ENCODE peak calls at places on chromosomes 2 and 18, in eight cellular contexts. One of them, this sample, is unnamed.

GRCh38 chr2:163182764-163183354 is 344.3 kb upstream of the KCNH7 start:
- DNase-seq in IMR-90: peak
- DNase-seq in CD8-positive, alpha-beta memory T cell: no peak
- DNase-seq in spleen: no peak
- DNase-seq in adrenal gland: no peak
- DNase-seq in HCT116: no peak
- DNase-seq in keratinocyte: no peak
- DNase-seq in left ventricle myocardium inferior: no peak
- DNase-seq in this sample: peak

GRCh38 chr2:222736301-222736700 is 64.8 kb downstream of the MOGAT1 start:
- DNase-seq in spleen: no peak
- DNase-seq in left ventricle myocardium inferior: no peak
- DNase-seq in CD8-positive, alpha-beta memory T cell: no peak
- DNase-seq in adrenal gland: no peak
- DNase-seq in IMR-90: peak
- DNase-seq in HCT116: no peak
- DNase-seq in keratinocyte: no peak
- DNase-seq in this sample: no peak

GRCh38 chr2:96775160-96775559 is 14.5 kb downstream of the CNNM4 start:
- DNase-seq in HCT116: no peak
- DNase-seq in left ventricle myocardium inferior: no peak
- DNase-seq in adrenal gland: no peak
- DNase-seq in keratinocyte: no peak
- DNase-seq in IMR-90: peak
- DNase-seq in CD8-positive, alpha-beta memory T cell: no peak
- DNase-seq in spleen: no peak
- DNase-seq in this sample: no peak

GRCh38 chr2:129604560-129604959 is 374.9 kb upstream of the RAB6C start:
- DNase-seq in left ventricle myocardium inferior: no peak
- DNase-seq in keratinocyte: no peak
- DNase-seq in CD8-positive, alpha-beta memory T cell: no peak
- DNase-seq in adrenal gland: no peak
- DNase-seq in HCT116: no peak
- DNase-seq in spleen: no peak
- DNase-seq in IMR-90: no peak
- DNase-seq in this sample: no peak

GRCh38 chr18:43789234-43790000 is 512.1 kb upstream of the SYT4 start:
- DNase-seq in HCT116: no peak
- DNase-seq in spleen: no peak
- DNase-seq in CD8-positive, alpha-beta memory T cell: no peak
- DNase-seq in adrenal gland: no peak
- DNase-seq in keratinocyte: no peak
- DNase-seq in IMR-90: no peak
- DNase-seq in left ventricle myocardium inferior: no peak
- DNase-seq in this sample: no peak

GRCh38 chr18:66826211-66826610 is 222.3 kb upstream of the CDH19 start:
- DNase-seq in keratinocyte: no peak
- DNase-seq in IMR-90: no peak
- DNase-seq in spleen: no peak
- DNase-seq in left ventricle myocardium inferior: no peak
- DNase-seq in adrenal gland: no peak
- DNase-seq in HCT116: no peak
- DNase-seq in CD8-positive, alpha-beta memory T cell: no peak
- DNase-seq in this sample: no peak

GRCh38 chr2:189208254-189208653 is 28.7 kb upstream of the COL5A2 start:
- DNase-seq in keratinocyte: no peak
- DNase-seq in IMR-90: no peak
- DNase-seq in spleen: no peak
- DNase-seq in CD8-positive, alpha-beta memory T cell: no peak
- DNase-seq in adrenal gland: no peak
- DNase-seq in HCT116: no peak
- DNase-seq in left ventricle myocardium inferior: no peak
- DNase-seq in this sample: no peak

GRCh38 chr2:10688921-10689807 is 611 bp downstream of the NOL10 start:
- DNase-seq in left ventricle myocardium inferior: peak
- DNase-seq in spleen: no peak
- DNase-seq in keratinocyte: no peak
- DNase-seq in IMR-90: no peak
- DNase-seq in HCT116: no peak
- DNase-seq in CD8-positive, alpha-beta memory T cell: no peak
- DNase-seq in adrenal gland: peak
- DNase-seq in this sample: peak

GRCh38 chr18:49519041-49519971 is 32.3 kb upstream of the C18orf32 start:
- DNase-seq in adrenal gland: peak
- DNase-seq in keratinocyte: no peak
- DNase-seq in HCT116: no peak
- DNase-seq in left ventricle myocardium inferior: no peak
- DNase-seq in spleen: peak
- DNase-seq in CD8-positive, alpha-beta memory T cell: no peak
- DNase-seq in IMR-90: no peak
- DNase-seq in this sample: no peak

GRCh38 chr2:10427568-10427975 is 20.6 kb downstream of the ODC1 start:
- DNase-seq in CD8-positive, alpha-beta memory T cell: no peak
- DNase-seq in HCT116: no peak
- DNase-seq in IMR-90: no peak
- DNase-seq in left ventricle myocardium inferior: no peak
- DNase-seq in keratinocyte: no peak
- DNase-seq in adrenal gland: no peak
- DNase-seq in spleen: peak
- DNase-seq in this sample: no peak

GRCh38 chr2:120231974-120232635 is 8.9 kb upstream of the TMEM185B start:
- DNase-seq in keratinocyte: no peak
- DNase-seq in spleen: peak
- DNase-seq in IMR-90: peak
- DNase-seq in CD8-positive, alpha-beta memory T cell: peak
- DNase-seq in adrenal gland: peak
- DNase-seq in HCT116: no peak
- DNase-seq in left ventricle myocardium inferior: no peak
- DNase-seq in this sample: peak

GRCh38 chr18:49139726-49140125 is 189.0 kb upstream of the SMAD7 start:
- DNase-seq in adrenal gland: no peak
- DNase-seq in keratinocyte: no peak
- DNase-seq in HCT116: no peak
- DNase-seq in left ventricle myocardium inferior: no peak
- DNase-seq in CD8-positive, alpha-beta memory T cell: no peak
- DNase-seq in IMR-90: no peak
- DNase-seq in spleen: no peak
- DNase-seq in this sample: no peak

GRCh38 chr2:151551556-151551955 is 141.9 kb downstream of the RIF1 start:
- DNase-seq in keratinocyte: no peak
- DNase-seq in left ventricle myocardium inferior: no peak
- DNase-seq in spleen: no peak
- DNase-seq in HCT116: no peak
- DNase-seq in CD8-positive, alpha-beta memory T cell: no peak
- DNase-seq in adrenal gland: no peak
- DNase-seq in IMR-90: no peak
- DNase-seq in this sample: no peak

GRCh38 chr2:176781570-176782217 is 430.9 kb upstream of the HNRNPA3 start:
- DNase-seq in left ventricle myocardium inferior: no peak
- DNase-seq in adrenal gland: no peak
- DNase-seq in CD8-positive, alpha-beta memory T cell: no peak
- DNase-seq in keratinocyte: no peak
- DNase-seq in IMR-90: no peak
- DNase-seq in HCT116: no peak
- DNase-seq in spleen: no peak
- DNase-seq in this sample: peak

GRCh38 chr2:45935791-45936622 is 284.5 kb downstream of the PRKCE start:
- DNase-seq in spleen: peak
- DNase-seq in HCT116: peak
- DNase-seq in IMR-90: peak
- DNase-seq in left ventricle myocardium inferior: peak
- DNase-seq in CD8-positive, alpha-beta memory T cell: no peak
- DNase-seq in adrenal gland: peak
- DNase-seq in keratinocyte: peak
- DNase-seq in this sample: peak

GRCh38 chr18:27860701-27861107 is 316.2 kb downstream of the CDH2 start:
- DNase-seq in IMR-90: peak
- DNase-seq in adrenal gland: no peak
- DNase-seq in keratinocyte: no peak
- DNase-seq in CD8-positive, alpha-beta memory T cell: no peak
- DNase-seq in left ventricle myocardium inferior: peak
- DNase-seq in HCT116: no peak
- DNase-seq in spleen: no peak
- DNase-seq in this sample: no peak

GRCh38 chr2:27628767-27629709 is at the start of the genes CCDC121 and GPN1:
- DNase-seq in IMR-90: peak
- DNase-seq in CD8-positive, alpha-beta memory T cell: peak
- DNase-seq in HCT116: peak
- DNase-seq in adrenal gland: peak
- DNase-seq in left ventricle myocardium inferior: peak
- DNase-seq in keratinocyte: peak
- DNase-seq in spleen: peak
- DNase-seq in this sample: peak

GRCh38 chr2:130355578-130356431 is at the start of gene PTPN18:
- DNase-seq in CD8-positive, alpha-beta memory T cell: peak
- DNase-seq in HCT116: peak
- DNase-seq in adrenal gland: peak
- DNase-seq in keratinocyte: peak
- DNase-seq in IMR-90: peak
- DNase-seq in spleen: peak
- DNase-seq in left ventricle myocardium inferior: peak
- DNase-seq in this sample: peak

GRCh38 chr2:191231995-191232394 is 13.2 kb upstream of the MYO1B start:
- DNase-seq in keratinocyte: no peak
- DNase-seq in CD8-positive, alpha-beta memory T cell: no peak
- DNase-seq in left ventricle myocardium inferior: no peak
- DNase-seq in spleen: no peak
- DNase-seq in adrenal gland: no peak
- DNase-seq in IMR-90: peak
- DNase-seq in HCT116: no peak
- DNase-seq in this sample: no peak

GRCh38 chr2:85873679-85874078 is 15.1 kb downstream of the ST3GAL5 start:
- DNase-seq in HCT116: no peak
- DNase-seq in left ventricle myocardium inferior: no peak
- DNase-seq in keratinocyte: no peak
- DNase-seq in IMR-90: no peak
- DNase-seq in adrenal gland: no peak
- DNase-seq in CD8-positive, alpha-beta memory T cell: peak
- DNase-seq in spleen: no peak
- DNase-seq in this sample: no peak

DNA sequence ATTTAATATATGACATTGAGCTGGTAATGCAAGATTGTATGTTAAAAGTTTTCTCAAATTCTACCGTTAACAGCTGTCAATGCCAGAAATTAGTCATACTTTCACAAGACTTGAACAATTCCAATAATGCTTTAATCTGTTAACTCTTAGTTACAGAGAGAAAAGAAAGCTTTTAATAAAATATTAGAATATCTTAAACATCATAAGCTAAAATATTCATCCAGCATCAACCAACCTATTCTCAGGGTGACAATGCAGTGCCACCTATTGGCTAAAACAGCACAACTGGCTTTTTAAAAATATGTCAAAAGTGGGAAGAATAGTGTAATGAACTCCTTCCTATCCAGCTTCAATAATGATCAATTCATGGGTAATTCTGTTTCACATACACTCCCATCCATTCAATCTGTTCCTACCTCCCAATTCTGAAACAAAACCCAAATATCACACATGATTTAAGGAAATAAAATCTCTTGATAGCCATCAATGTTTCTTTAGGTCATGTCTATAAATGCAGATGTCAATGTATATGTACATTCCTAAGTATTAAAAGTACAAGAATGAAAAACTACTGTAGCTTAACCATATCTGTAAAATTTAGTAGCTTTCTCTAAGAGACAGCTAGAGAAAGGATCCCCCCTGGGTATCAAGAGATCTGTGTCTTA is 79.8 kb upstream of the CCDC141 start:
- DNase-seq in CD8-positive, alpha-beta memory T cell: no peak
- DNase-seq in keratinocyte: no peak
- DNase-seq in spleen: no peak
- DNase-seq in IMR-90: peak
- DNase-seq in HCT116: no peak
- DNase-seq in adrenal gland: no peak
- DNase-seq in left ventricle myocardium inferior: no peak
- DNase-seq in this sample: peak
- H3K27ac ChIP-seq in CD8-positive, alpha-beta memory T cell: no peak
- H3K27ac ChIP-seq in keratinocyte: no peak
- H3K27ac ChIP-seq in spleen: no peak
- H3K27ac ChIP-seq in IMR-90: no peak
- H3K27ac ChIP-seq in HCT116: no peak
- H3K27ac ChIP-seq in adrenal gland: no peak
- H3K27ac ChIP-seq in left ventricle myocardium inferior: no peak
- H3K27ac ChIP-seq in this sample: no peak

DNA sequence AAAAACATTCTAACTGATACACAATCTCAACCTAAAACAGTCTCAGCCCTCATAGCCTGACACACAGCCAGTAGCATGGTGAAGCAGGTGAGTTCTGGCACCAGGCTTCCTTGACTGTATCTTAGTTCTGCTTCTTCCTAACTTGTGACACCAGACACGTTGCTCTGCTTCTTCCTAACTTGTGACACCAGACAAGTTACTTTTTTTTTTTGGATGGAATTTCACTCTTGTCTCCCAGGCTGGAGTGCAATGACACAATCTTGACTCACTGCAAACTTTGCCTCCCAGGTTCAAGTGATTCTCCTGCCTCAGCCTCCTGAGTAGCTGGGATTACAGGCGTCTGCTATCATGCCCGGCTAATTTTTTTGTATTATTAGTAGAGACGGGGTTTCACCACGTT is 6.7 kb upstream of the ATG16L1 start:
- DNase-seq in left ventricle myocardium inferior: no peak
- DNase-seq in keratinocyte: peak
- DNase-seq in adrenal gland: no peak
- DNase-seq in spleen: no peak
- DNase-seq in CD8-positive, alpha-beta memory T cell: no peak
- DNase-seq in HCT116: peak
- DNase-seq in IMR-90: peak
- DNase-seq in this sample: no peak
- H3K4me3 ChIP-seq in left ventricle myocardium inferior: no peak
- H3K4me3 ChIP-seq in keratinocyte: no peak
- H3K4me3 ChIP-seq in adrenal gland: no peak
- H3K4me3 ChIP-seq in spleen: no peak
- H3K4me3 ChIP-seq in CD8-positive, alpha-beta memory T cell: no peak
- H3K4me3 ChIP-seq in HCT116: no peak
- H3K4me3 ChIP-seq in IMR-90: no peak
- H3K4me3 ChIP-seq in this sample: no peak

DNA sequence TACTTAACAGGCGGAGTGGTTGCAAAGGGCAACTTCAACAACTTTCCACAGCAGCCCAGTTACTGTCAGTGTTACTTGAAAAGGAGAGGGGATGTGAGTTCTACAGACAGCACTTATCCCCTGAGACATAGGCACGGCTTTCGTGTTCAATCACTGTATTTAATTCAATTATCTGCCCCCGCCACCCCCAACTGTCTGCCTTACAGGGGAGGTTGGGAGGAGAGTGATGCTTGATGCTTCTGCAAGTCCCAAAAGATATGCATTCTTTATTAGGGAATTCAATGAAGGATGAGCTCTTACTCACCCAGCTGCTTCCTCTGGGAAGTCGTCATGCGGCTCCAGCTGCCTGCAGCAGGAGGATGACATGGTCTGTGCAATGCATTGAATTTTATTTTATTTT is 639.9 kb downstream of the DCC start:
- DNase-seq in HCT116: no peak
- DNase-seq in keratinocyte: no peak
- DNase-seq in CD8-positive, alpha-beta memory T cell: no peak
- DNase-seq in left ventricle myocardium inferior: no peak
- DNase-seq in adrenal gland: no peak
- DNase-seq in spleen: no peak
- DNase-seq in IMR-90: no peak
- DNase-seq in this sample: no peak
- H3K27ac ChIP-seq in HCT116: no peak
- H3K27ac ChIP-seq in keratinocyte: no peak
- H3K27ac ChIP-seq in CD8-positive, alpha-beta memory T cell: no peak
- H3K27ac ChIP-seq in left ventricle myocardium inferior: no peak
- H3K27ac ChIP-seq in adrenal gland: no peak
- H3K27ac ChIP-seq in spleen: no peak
- H3K27ac ChIP-seq in IMR-90: no peak
- H3K27ac ChIP-seq in this sample: no peak

GRCh38 chr2:26241928-26242436 is 2.5 kb downstream of the HADHA start:
- DNase-seq in IMR-90: no peak
- DNase-seq in HCT116: no peak
- DNase-seq in spleen: no peak
- DNase-seq in keratinocyte: no peak
- DNase-seq in left ventricle myocardium inferior: no peak
- DNase-seq in adrenal gland: no peak
- DNase-seq in CD8-positive, alpha-beta memory T cell: no peak
- DNase-seq in this sample: no peak
- H3K4me3 ChIP-seq in IMR-90: no peak
- H3K4me3 ChIP-seq in HCT116: peak
- H3K4me3 ChIP-seq in spleen: no peak
- H3K4me3 ChIP-seq in keratinocyte: no peak
- H3K4me3 ChIP-seq in left ventricle myocardium inferior: peak
- H3K4me3 ChIP-seq in adrenal gland: no peak
- H3K4me3 ChIP-seq in CD8-positive, alpha-beta memory T cell: no peak
- H3K4me3 ChIP-seq in this sample: no peak

This sample was measured in small intestine.